ENCODE peak calls at places on chromosome X, in nine cellular contexts. Y is hepatocyte; E is H9; F is OCI-LY7; D is Caco-2; P is AG04450; B is CD8-positive, alpha-beta memory T cell; M is cardiac muscle cell; Z is psoas muscle. C is an unnamed sample. For H3K9me3, the result is how much of the 10 kb centered on the place peaks cover.

GRCh38 chrX:16444353-16444752 is 205.6 kb upstream of the S100G start:
- DNase-seq in Y (no peak), E (no peak), B (no peak), D (no peak), Z (peak), P (peak), F (no peak), M (no peak), C (no peak)

GRCh38 chrX:75968293-75968692 is 183.2 kb upstream of the MAGEE2 start:
- DNase-seq in E (peak), D (no peak), F (no peak), B (no peak), Z (no peak), P (no peak), M (no peak), Y (no peak), C (no peak)

GRCh38 chrX:920234-920799 is 289.7 kb downstream of the SHOX start:
- DNase-seq in F (no peak), Y (peak), M (no peak), E (no peak), Z (peak), D (no peak), P (no peak), B (no peak), C (no peak)

GRCh38 chrX:78574306-78574705 is 84.8 kb downstream of the RTL3 start:
- DNase-seq in P (no peak), M (no peak), F (no peak), Z (no peak), D (no peak), E (no peak), Y (no peak), B (no peak), C (no peak)

GRCh38 chrX:43450355-43450754 is 205.7 kb upstream of the MAOA start:
- DNase-seq in P (no peak), Y (no peak), D (no peak), E (peak), F (no peak), Z (no peak), M (no peak), B (no peak), C (no peak)

GRCh38 chrX:137313627-137314026 is 252.3 kb upstream of the ZIC3 start:
- DNase-seq in E (no peak), Z (no peak), B (no peak), M (no peak), F (no peak), P (no peak), D (no peak), Y (no peak), C (no peak)

GRCh38 chrX:91414710-91415109 is 19.9 kb upstream of the PABPC5 start:
- DNase-seq in M (no peak), B (no peak), E (no peak), Z (no peak), F (no peak), P (no peak), Y (peak), D (no peak), C (no peak)

GRCh38 chrX:136205882-136206281 is 45.3 kb downstream of the MAP7D3 start:
- DNase-seq in Z (no peak), E (no peak), B (no peak), F (no peak), P (no peak), M (no peak), D (no peak), Y (no peak), C (no peak)

GRCh38 chrX:65990702-65991101 is 49.2 kb downstream of the VSIG4 start:
- DNase-seq in Z (no peak), M (no peak), P (no peak), F (no peak), Y (no peak), D (no peak), E (no peak), B (no peak), C (no peak)

GRCh38 chrX:101415180-101416130 is 7.4 kb downstream of the HNRNPH2 start:
- DNase-seq in B (peak), F (peak), D (no peak), Z (no peak), P (peak), Y (peak), E (peak), M (peak), C (no peak)

GRCh38 chrX:136779346-136779781 is 1.4 kb downstream of the ARHGEF6 start:
- DNase-seq in F (peak), B (no peak), E (no peak), M (no peak), Y (no peak), D (no peak), Z (no peak), P (no peak), C (no peak)

GRCh38 chrX:24479924-24480722 is 15.0 kb downstream of the PDK3 start:
- DNase-seq in F (peak), D (no peak), B (peak), M (no peak), E (no peak), Z (no peak), Y (no peak), P (no peak), C (peak)

GRCh38 chrX:45068555-45068954 is 132.1 kb downstream of the DIPK2B start:
- DNase-seq in B (no peak), Y (no peak), M (no peak), F (no peak), D (no peak), Z (no peak), P (no peak), E (no peak), C (no peak)

GRCh38 chrX:102339312-102340298 is 92.6 kb downstream of the NXF2 start:
- DNase-seq in F (no peak), E (peak), Z (no peak), B (peak), M (no peak), D (no peak), Y (no peak), P (no peak), C (no peak)

GRCh38 chrX:110175146-110175545 is 142.7 kb downstream of the AMMECR1 start:
- DNase-seq in M (no peak), P (no peak), D (no peak), F (no peak), Z (no peak), E (no peak), Y (no peak), B (no peak), C (no peak)

GRCh38 chrX:111581086-111581485 is 69.6 kb downstream of the SERTM2 start:
- DNase-seq in B (no peak), P (no peak), F (no peak), Z (no peak), D (no peak), E (no peak), Y (no peak), M (no peak), C (no peak)

GRCh38 chrX:56503941-56504673 is 59.3 kb upstream of the UBQLN2 start:
- DNase-seq in B (no peak), P (no peak), M (no peak), F (no peak), E (peak), Y (peak), Z (no peak), D (no peak), C (no peak)

GRCh38 chrX:17738737-17739535 is 1.6 kb downstream of the SCML1 start:
- DNase-seq in B (no peak), D (no peak), Z (no peak), M (peak), E (no peak), Y (no peak), P (no peak), F (no peak), C (no peak)

GRCh38 chrX:107025538-107025937 is 25.5 kb upstream of the MORC4 start:
- DNase-seq in M (peak), E (no peak), P (no peak), D (no peak), F (peak), Z (no peak), B (no peak), Y (peak), C (no peak)

GRCh38 chrX:18879144-18879543 is 104.8 kb downstream of the PHKA2 start:
- DNase-seq in M (no peak), P (no peak), Z (no peak), F (no peak), E (no peak), D (no peak), Y (peak), B (no peak), C (no peak)

GRCh38 chrX:44462851-44463250 is 79.8 kb downstream of the FUNDC1 start:
- DNase-seq in D (no peak), Z (no peak), P (no peak), Y (no peak), M (no peak), B (no peak), E (no peak), F (no peak), C (no peak)

GRCh38 chrX:10190367-10190766 is 33.6 kb downstream of the CLCN4 start:
- DNase-seq in P (peak), D (no peak), M (peak), F (peak), Y (peak), E (no peak), Z (no peak), B (no peak), C (no peak)

GRCh38 chrX:83008415-83008814 is 499.7 kb upstream of the POU3F4 start:
- DNase-seq in Z (no peak), P (no peak), D (no peak), M (no peak), F (peak), Y (peak), B (no peak), E (no peak), C (no peak)

GRCh38 chrX:100687128-100687527 is 43.1 kb downstream of the SRPX2 start:
- DNase-seq in F (peak), E (no peak), Z (no peak), Y (no peak), D (no peak), M (no peak), B (no peak), P (no peak), C (no peak)

GRCh38 chrX:137025930-137026329 is 7.9 kb downstream of the GPR101 start:
- DNase-seq in Y (no peak), F (no peak), P (no peak), Z (no peak), D (no peak), M (no peak), E (no peak), B (no peak), C (no peak)

GRCh38 chrX:9807355-9808182 is 21.3 kb downstream of the SHROOM2 start:
- DNase-seq in M (no peak), Z (no peak), F (no peak), Y (no peak), B (no peak), E (no peak), D (no peak), P (no peak), C (no peak)

GRCh38 chrX:114073926-114074325 is 510.0 kb upstream of the HTR2C start:
- DNase-seq in Y (no peak), B (no peak), P (no peak), M (no peak), E (no peak), Z (no peak), F (no peak), D (no peak), C (no peak)

GRCh38 chrX:97984641-97985040 is 1100.9 kb downstream of the RPA4 start:
- DNase-seq in F (peak), E (peak), Z (no peak), B (no peak), Y (no peak), M (no peak), P (no peak), D (no peak), C (no peak)

GRCh38 chrX:24899391-24899790 is 116.4 kb downstream of the ARX start:
- DNase-seq in M (no peak), F (no peak), Y (no peak), D (no peak), B (no peak), E (no peak), P (no peak), Z (no peak), C (no peak)

GRCh38 chrX:9370888-9371287 is 94.0 kb upstream of the TBL1X start:
- DNase-seq in F (no peak), B (no peak), E (no peak), Z (no peak), D (no peak), M (peak), P (no peak), Y (no peak), C (no peak)

GRCh38 chrX:68834371-68835103 is 5.7 kb downstream of the EFNB1 start:
- DNase-seq in P (no peak), Y (no peak), F (no peak), D (no peak), E (peak), Z (no peak), B (no peak), M (no peak), C (no peak)

GRCh38 chrX:37872303-37872655 is 24.9 kb upstream of the DYNLT3 start:
- DNase-seq in Y (no peak), P (no peak), F (no peak), Z (no peak), E (no peak), B (no peak), D (no peak), M (no peak), C (no peak)

GRCh38 chrX:369563-370101 is 17.1 kb downstream of the PPP2R3B start:
- DNase-seq in M (no peak), Y (no peak), D (no peak), B (no peak), F (no peak), E (no peak), P (no peak), Z (no peak), C (no peak)

GRCh38 chrX:125507119-125507518 is 187.4 kb downstream of the TEX13C start:
- DNase-seq in D (no peak), F (no peak), M (peak), E (no peak), Z (no peak), Y (no peak), P (no peak), B (no peak), C (no peak)

GRCh38 chrX:21741869-21742701 is 15.8 kb downstream of the SMPX start:
- DNase-seq in B (no peak), Z (no peak), E (no peak), Y (no peak), M (no peak), D (no peak), P (no peak), F (no peak), C (no peak)

DNA sequence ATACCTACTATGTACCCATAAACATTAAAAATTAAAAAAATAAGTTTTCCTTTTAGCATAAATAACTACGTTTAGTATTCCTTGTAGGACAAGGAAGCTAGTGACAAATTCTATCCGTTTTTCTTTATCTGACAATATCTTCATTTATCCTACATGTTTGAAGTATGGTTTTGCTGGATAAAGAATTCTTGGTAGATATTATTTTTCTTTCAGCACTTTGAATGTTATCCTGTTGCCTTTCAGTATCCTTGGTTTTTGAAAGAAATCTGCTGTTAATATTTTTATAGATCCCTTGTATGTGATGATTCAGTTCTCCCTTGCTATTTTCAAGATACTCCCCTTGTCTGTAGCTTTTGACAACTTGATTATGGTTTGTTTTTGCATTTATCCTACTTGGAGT is 76.6 kb downstream of the CASK start:
- DNase-seq in F (no peak), P (no peak), B (no peak), Y (no peak), M (no peak), E (no peak), Z (no peak), D (no peak), C (no peak)
- H3K9me3 ChIP-seq in F (under half), P (under half), B (under half), Y (under half), M (under half), E (under half), Z (under half), D (under half), C (under half)

GRCh38 chrX:115960440-115961084 is 210.0 kb upstream of the AGTR2 start:
- DNase-seq in Z (no peak), P (no peak), M (no peak), D (no peak), F (no peak), E (no peak), Y (peak), B (no peak), C (no peak)
- H3K9me3 ChIP-seq in Z (under half), P (under half), M (under half), D (under half), F (under half), E (under half), Y (under half), B (under half), C (under half)

DNA sequence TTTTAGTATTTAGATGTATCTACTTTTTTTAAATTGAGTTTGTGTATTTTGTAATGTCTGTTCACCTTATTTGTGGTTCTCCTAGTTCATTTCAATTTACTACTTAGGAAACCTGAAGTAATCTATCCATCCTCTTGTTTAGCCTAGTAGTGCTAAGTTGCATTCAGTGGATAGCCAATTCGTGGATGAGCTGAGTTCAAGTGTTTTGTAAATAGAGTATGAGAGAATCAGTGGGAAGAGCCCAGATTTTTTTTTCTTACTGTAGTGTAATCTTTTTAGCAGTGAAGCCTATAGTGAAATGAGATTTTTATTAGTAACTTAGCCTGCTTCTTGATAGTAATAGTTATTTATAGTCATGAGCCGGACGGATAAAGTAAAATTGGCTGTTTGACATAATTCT is 21.7 kb downstream of the STAG2 start:
- DNase-seq in M (no peak), Y (no peak), F (no peak), D (no peak), B (no peak), E (no peak), P (no peak), Z (no peak), C (no peak)
- H3K9me3 ChIP-seq in M (under half), Y (under half), F (under half), D (under half), B (under half), E (under half), P (under half), Z (under half), C (under half)

DNA sequence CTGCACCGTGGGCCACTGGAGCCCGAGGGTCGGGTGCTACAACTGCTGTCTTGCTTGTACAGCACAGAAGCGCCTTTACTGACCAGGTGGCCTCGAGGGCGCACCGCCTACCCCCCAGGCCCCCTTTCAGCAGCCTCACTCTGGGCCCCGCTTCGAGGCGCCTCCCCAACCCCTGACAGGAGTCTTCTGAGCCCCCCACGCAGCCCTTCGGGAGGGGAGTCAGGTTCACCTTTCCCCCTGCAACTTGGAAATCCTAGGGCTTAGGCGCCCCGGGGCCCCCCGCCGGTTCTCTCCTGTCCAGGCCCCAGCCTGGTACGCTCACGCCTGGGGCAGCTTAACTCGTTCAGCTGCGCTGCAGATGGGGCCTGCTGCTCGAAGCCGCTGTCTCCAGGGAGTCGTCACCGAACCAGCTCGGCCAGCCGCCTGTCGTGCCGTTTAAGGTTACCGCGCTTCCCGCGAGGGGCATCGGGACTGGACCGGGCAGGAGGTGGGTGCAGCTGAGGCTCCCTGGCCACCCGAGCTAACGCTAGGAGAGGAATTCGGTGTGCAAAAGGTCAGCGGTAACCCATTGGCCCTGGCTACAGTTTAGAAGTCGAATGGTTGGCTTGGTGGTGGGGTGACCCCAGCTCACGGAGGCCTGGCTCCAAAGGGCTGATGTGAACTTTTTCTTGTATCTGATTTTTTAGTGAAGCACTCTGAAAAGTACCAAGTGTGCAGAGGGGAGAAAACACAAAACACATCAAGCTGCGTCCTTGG is 58.9 kb upstream of the BCOR start:
- DNase-seq in D (no peak), F (no peak), Y (no peak), B (no peak), P (no peak), Z (no peak), M (no peak), E (peak), C (no peak)
- H3K9me3 ChIP-seq in D (under half), F (under half), Y (under half), B (under half), P (under half), Z (under half), M (under half), E (under half), C (under half)

GRCh38 chrX:39301041-39301440 is 499.8 kb downstream of the MID1IP1 start:
- DNase-seq in Y (no peak), M (no peak), P (no peak), B (no peak), E (no peak), D (no peak), Z (no peak), F (no peak), C (no peak)

GRCh38 chrX:39298821-39299220 is 497.6 kb downstream of the MID1IP1 start:
- DNase-seq in F (no peak), D (no peak), P (no peak), Z (no peak), E (no peak), Y (no peak), M (no peak), B (no peak), C (no peak)

GRCh38 chrX:39296472-39296871 is 495.2 kb downstream of the MID1IP1 start:
- DNase-seq in M (no peak), Z (no peak), Y (no peak), F (peak), E (no peak), B (no peak), P (no peak), D (no peak), C (no peak)

GRCh38 chrX:39302838-39303237 is 501.6 kb downstream of the MID1IP1 start:
- DNase-seq in B (no peak), D (no peak), Z (no peak), Y (no peak), M (no peak), E (no peak), P (no peak), F (no peak), C (no peak)

GRCh38 chrX:39299615-39300014 is 498.4 kb downstream of the MID1IP1 start:
- DNase-seq in F (no peak), P (no peak), Z (no peak), Y (no peak), B (no peak), E (no peak), D (no peak), M (no peak), C (no peak)
- H3K9me3 ChIP-seq in F (under half), P (under half), Z (under half), Y (under half), B (under half), E (under half), D (under half), M (under half), C (under half)

GRCh38 chrX:155389634-155390033 is 7.7 kb downstream of the F8A2 start:
- DNase-seq in P (no peak), F (no peak), Z (no peak), M (no peak), E (no peak), D (no peak), B (peak), Y (no peak), C (no peak)
- H3K9me3 ChIP-seq in P (under half), F (under half), Z (under half), M (under half), E (under half), D (under half), B (under half), Y (under half), C (under half)

GRCh38 chrX:2383735-2384134 is 117.0 kb downstream of the DHRSX start:
- DNase-seq in B (no peak), Y (peak), M (no peak), Z (no peak), D (no peak), E (no peak), F (no peak), P (no peak), C (no peak)
- H3K9me3 ChIP-seq in B (under half), Y (under half), M (under half), Z (under half), D (under half), E (under half), F (under half), P (under half), C (under half)

GRCh38 chrX:144601010-144601409 is 646.3 kb upstream of the SPANXN1 start:
- DNase-seq in P (no peak), D (no peak), M (no peak), Z (no peak), F (no peak), Y (no peak), B (no peak), E (no peak), C (no peak)
- H3K9me3 ChIP-seq in P (under half), D (under half), M (under half), Z (under half), F (under half), Y (under half), B (under half), E (under half), C (under half)